ENCODE peak calls at places on chromosome 1, in seven cellular contexts. E is stimulated activated CD8-positive, alpha-beta memory T cell treated with anti-CD3 and anti-CD28 coated beads, Interleukin-7, amount 100 ng/mL, for 1 hour; R is kidney; D is skeletal muscle cell; A is GM03348; J is KBM-7; P is COLO829. L is an unnamed sample.

GRCh38 chr1:196933531-196934189 is 9.9 kb upstream of the CFHR2 start:
- DNase-seq in P (no peak), D (no peak), E (no peak), J (no peak), R (peak; percentile 59), A (no peak), L (peak; percentile 15)

GRCh38 chr1:4062992-4063391 is 162.9 kb upstream of the C1orf174 start:
- DNase-seq in J (no peak), P (no peak), A (no peak), E (no peak), D (no peak), R (no peak), L (peak; percentile 9)

GRCh38 chr1:183239793-183240625 is 53.9 kb downstream of the LAMC2 start:
- DNase-seq in A (no peak), R (no peak), J (no peak), E (no peak), P (no peak), D (no peak), L (no peak)

GRCh38 chr1:205229916-205230700 is 2.4 kb downstream of the TMCC2 start:
- DNase-seq in D (no peak), E (no peak), A (no peak), R (no peak), J (peak; percentile 78), P (no peak), L (no peak)

GRCh38 chr1:95012389-95012788 is 60.4 kb downstream of the ALG14 start:
- DNase-seq in A (peak; percentile 78), J (no peak), D (peak; percentile 86), R (no peak), E (no peak), P (no peak), L (no peak)

GRCh38 chr1:41056907-41057306 is 35.4 kb upstream of the SLFNL1 start:
- DNase-seq in D (no peak), J (no peak), R (no peak), P (no peak), E (no peak), A (no peak), L (no peak)

GRCh38 chr1:78375996-78376395 is 114.8 kb upstream of the PTGFR start:
- DNase-seq in E (no peak), R (no peak), A (peak; percentile 21), J (no peak), D (peak; percentile 46), P (no peak), L (no peak)

GRCh38 chr1:100353988-100354387 is 1.7 kb downstream of the CDC14A start:
- DNase-seq in P (no peak), A (peak; percentile 59), D (no peak), R (no peak), J (no peak), E (no peak), L (no peak)

GRCh38 chr1:244497805-244498204 is 36.7 kb downstream of the CATSPERE start:
- DNase-seq in E (no peak), P (no peak), J (no peak), A (peak; percentile 11), D (no peak), R (no peak), L (no peak)

GRCh38 chr1:156743367-156744302 is 2.7 kb upstream of the MRPL24 start:
- DNase-seq in D (no peak), E (no peak), P (no peak), J (no peak), A (no peak), R (no peak), L (no peak)

GRCh38 chr1:246798606-246799496 is 74.6 kb downstream of the SCCPDH start:
- DNase-seq in D (peak; percentile 39), J (no peak), E (no peak), R (peak; percentile 52), A (no peak), P (no peak), L (no peak)

GRCh38 chr1:224996266-224996665 is 66.8 kb downstream of the DNAH14 start:
- DNase-seq in R (no peak), E (no peak), D (no peak), A (no peak), J (no peak), P (no peak), L (no peak)

GRCh38 chr1:54565113-54565501 is 17.1 kb downstream of the ACOT11 start:
- DNase-seq in D (no peak), A (no peak), R (peak; percentile 4), J (no peak), P (no peak), E (no peak), L (no peak)

GRCh38 chr1:242187171-242187570 is 188.3 kb upstream of the MAP1LC3C start:
- DNase-seq in A (no peak), P (no peak), E (no peak), J (no peak), R (no peak), D (no peak), L (no peak)

GRCh38 chr1:37931148-37931492 is 15.7 kb downstream of the INPP5B start:
- DNase-seq in E (no peak), R (no peak), J (no peak), P (no peak), A (no peak), D (no peak), L (no peak)

GRCh38 chr1:171220551-171221175 is 27.6 kb upstream of the FMO1 start:
- DNase-seq in R (no peak), J (no peak), P (no peak), D (no peak), E (no peak), A (no peak), L (no peak)